ENCODE peak calls at places on chromosomes 13 and 19, in eight cellular contexts. U is type B pancreatic cell, H is brain microvascular endothelial cell, W is PC-3, J is mucosa of descending colon, Y is adrenal gland, V is uterus, G is tibial artery. S is an unnamed sample.

GRCh38 chr19:47020992-47021496 is 1.4 kb downstream of the NPAS1 start:
- DNase-seq in J (no peak), H (no peak), G (no peak), Y (no peak), V (no peak), U (no peak), W (no peak), S (no peak)

GRCh38 chr13:46142692-46143238 is 37.9 kb upstream of the CPB2 start:
- DNase-seq in V (no peak), H (no peak), W (no peak), J (no peak), Y (no peak), U (no peak), G (no peak), S (no peak)

GRCh38 chr19:5804516-5805464 is at the start of gene NRTN:
- DNase-seq in W (peak; percentile 57), G (no peak), V (no peak), U (no peak), H (no peak), J (peak; percentile 62), Y (peak; percentile 55), S (no peak)

GRCh38 chr13:104098421-104098820 is 1032.2 kb upstream of the SLC10A2 start:
- DNase-seq in Y (no peak), G (no peak), W (no peak), H (no peak), U (no peak), V (no peak), J (no peak), S (no peak)

GRCh38 chr13:77431449-77431848 is 104.1 kb upstream of the SCEL start:
- DNase-seq in H (no peak), V (no peak), J (no peak), W (no peak), Y (no peak), G (no peak), U (no peak), S (no peak)

GRCh38 chr19:33700408-33700757 is 78.6 kb downstream of the CHST8 start:
- DNase-seq in W (no peak), H (no peak), J (no peak), U (no peak), G (no peak), Y (no peak), V (no peak), S (no peak)

GRCh38 chr13:47545630-47546029 is 455.4 kb downstream of the SUCLA2 start:
- DNase-seq in W (no peak), V (no peak), H (no peak), G (no peak), J (no peak), Y (no peak), U (no peak), S (no peak)

GRCh38 chr19:29211562-29212416 is 1.2 kb downstream of the UQCRFS1 start:
- DNase-seq in Y (peak; percentile 45), V (no peak), J (peak; percentile 34), H (peak; percentile 9), G (no peak), U (no peak), W (peak; percentile 4), S (no peak)

GRCh38 chr19:27714857-27715256 is 1498.1 kb downstream of the UQCRFS1 start:
- DNase-seq in H (no peak), G (no peak), U (no peak), Y (no peak), W (no peak), V (no peak), J (no peak), S (no peak)

GRCh38 chr13:52780092-52780491 is 40.5 kb upstream of the CNMD start:
- DNase-seq in G (no peak), J (no peak), H (no peak), U (no peak), W (no peak), Y (no peak), V (no peak), S (no peak)

GRCh38 chr13:62997038-62997619 is 1581.5 kb upstream of the PCDH20 start:
- DNase-seq in G (no peak), V (no peak), H (no peak), U (no peak), W (no peak), Y (no peak), J (no peak), S (no peak)

GRCh38 chr19:20247016-20247683 is 80.1 kb downstream of the ZNF486 start:
- DNase-seq in H (no peak), V (peak; percentile 48), G (no peak), W (peak; percentile 5), U (no peak), Y (peak; percentile 30), J (peak; percentile 24), S (no peak)

GRCh38 chr13:30744056-30744684 is 8.8 kb downstream of the ALOX5AP start:
- DNase-seq in H (peak; percentile 65), U (no peak), Y (peak; percentile 65), V (no peak), W (peak; percentile 43), J (peak; percentile 59), G (no peak), S (peak; percentile 79)

GRCh38 chr13:53142301-53142700 is 113.7 kb downstream of the OLFM4 start:
- DNase-seq in G (no peak), H (no peak), W (no peak), Y (no peak), U (no peak), J (no peak), V (no peak), S (no peak)

GRCh38 chr19:5851302-5851701 is at the start of gene FUT3:
- DNase-seq in J (peak; percentile 85), H (no peak), Y (no peak), W (peak; percentile 64), U (no peak), G (no peak), V (no peak), S (no peak)

GRCh38 chr13:45705936-45706335 is 3.8 kb downstream of the CBY2 start:
- DNase-seq in U (no peak), H (no peak), W (no peak), V (no peak), Y (no peak), G (no peak), J (no peak), S (no peak)

GRCh38 chr19:14248578-14249011 is 42.6 kb upstream of the ADGRL1 start:
- DNase-seq in G (no peak), H (no peak), Y (peak; percentile 16), V (peak; percentile 66), J (peak; percentile 37), U (peak; percentile 87), W (peak; percentile 43), S (peak; percentile 36)

GRCh38 chr19:47284324-47284899 is 9.7 kb downstream of the INAFM1 start:
- DNase-seq in H (peak; percentile 61), G (no peak), U (no peak), W (peak; percentile 71), J (peak; percentile 83), V (no peak), Y (no peak), S (no peak)

GRCh38 chr13:31965361-31966066 is 66.1 kb upstream of the FRY start:
- DNase-seq in W (no peak), U (no peak), V (no peak), G (no peak), H (peak; percentile 84), J (no peak), Y (no peak), S (no peak)

GRCh38 chr13:36475468-36475867 is 43.2 kb downstream of the CCNA1 start:
- DNase-seq in W (peak; percentile 58), V (no peak), U (no peak), Y (no peak), G (no peak), J (no peak), H (peak; percentile 2), S (no peak)

GRCh38 chr19:48918801-48919247 is 14.7 kb upstream of the DHDH start:
- DNase-seq in H (no peak), W (peak; percentile 15), Y (no peak), G (no peak), U (no peak), V (no peak), J (no peak), S (no peak)

GRCh38 chr19:18173572-18174294 is at the start of gene IFI30:
- DNase-seq in U (no peak), W (peak; percentile 53), V (peak; percentile 76), H (no peak), G (peak; percentile 73), J (peak; percentile 83), Y (peak; percentile 85), S (peak; percentile 59)

GRCh38 chr19:38044267-38045111 is 137.5 kb downstream of the SIPA1L3 start:
- DNase-seq in H (peak; percentile 87), W (peak; percentile 13), U (no peak), J (no peak), G (no peak), V (no peak), Y (no peak), S (no peak)
- TF ChIP-seq CTCF in H (peak; percentile 58), W (peak; percentile 47), U (no peak), J (no peak), G (no peak), V (no peak), Y (no peak), S (no peak)

GRCh38 chr13:20188649-20189553 is 3.8 kb downstream of the GJB2 start:
- DNase-seq in V (no peak), W (no peak), J (peak; percentile 50), G (no peak), H (no peak), Y (no peak), U (no peak), S (no peak)
- TF ChIP-seq CTCF in V (no peak), W (peak; percentile 31), J (no peak), G (no peak), H (peak; percentile 26), Y (no peak), U (peak; percentile 44), S (no peak)

GRCh38 chr13:33057019-33057785 is 41.0 kb downstream of the KL start:
- DNase-seq in J (no peak), U (no peak), Y (no peak), V (no peak), G (peak; percentile 26), W (peak; percentile 47), H (peak; percentile 23), S (no peak)
- TF ChIP-seq CTCF in J (no peak), U (peak; percentile 62), Y (peak; percentile 33), V (no peak), G (peak; percentile 18), W (peak; percentile 52), H (peak; percentile 71), S (no peak)

DNA sequence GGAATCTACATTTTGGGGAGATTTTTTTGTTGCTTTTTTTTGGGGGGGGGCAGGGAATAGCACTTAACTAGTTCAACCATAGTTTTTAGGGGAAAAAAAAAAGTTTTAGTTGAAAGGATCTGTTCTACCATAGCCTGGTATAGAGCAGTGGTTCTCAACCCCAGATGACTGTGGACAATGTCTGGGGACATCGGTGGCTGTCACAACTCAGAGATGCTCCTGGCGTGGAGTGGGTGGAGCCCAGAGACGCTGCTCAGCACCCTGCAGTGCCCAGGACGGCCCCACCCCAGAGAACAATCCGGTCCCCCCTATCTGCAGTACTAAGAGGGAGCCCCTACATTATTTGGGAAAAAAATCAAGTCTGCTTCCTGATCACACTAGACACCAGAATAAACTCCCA is 8.3 kb downstream of the GNG7 start:
- DNase-seq in W (no peak), V (no peak), H (no peak), G (no peak), U (no peak), J (no peak), Y (no peak), S (no peak)
- TF ChIP-seq CTCF in W (no peak), V (no peak), H (no peak), G (no peak), U (no peak), J (no peak), Y (no peak), S (no peak)